ENCODE peak calls at places on chromosomes 12 and 14, in four cellular contexts. S is ELF-1, K is uterus, O is kidney tubule cell. T is an unnamed sample.

GRCh38 chr12:49954863-49955830 is 4.6 kb downstream of the AQP2 start:
- DNase-seq in S (peak), K (no peak), O (no peak), T (no peak)

GRCh38 chr12:2016862-2017723 is 12.8 kb upstream of the DCP1B start:
- DNase-seq in S (no peak), K (no peak), O (no peak), T (no peak)

GRCh38 chr12:116135209-116135930 is 142.1 kb downstream of the MED13L start:
- DNase-seq in K (no peak), O (peak), S (no peak), T (peak)

GRCh38 chr12:94873368-94874085 is 130.0 kb downstream of the NDUFA12 start:
- DNase-seq in O (peak), S (peak), K (no peak), T (no peak)

GRCh38 chr12:57164454-57164853 is 17.0 kb upstream of the LRP1-AS start:
- DNase-seq in S (no peak), K (no peak), O (no peak), T (no peak)

GRCh38 chr12:132710422-132711168 is at the start of gene PGAM5:
- DNase-seq in O (peak), S (peak), K (peak), T (peak)

GRCh38 chr12:42588981-42589464 is 523 bp downstream of the PRICKLE1 start:
- DNase-seq in O (peak), S (peak), K (peak), T (no peak)

GRCh38 chr14:54762296-54762695 is 140.3 kb downstream of the GCH1 start:
- DNase-seq in S (no peak), O (no peak), K (no peak), T (no peak)

GRCh38 chr14:59882957-59883356 is 12.4 kb upstream of the RTN1 start:
- DNase-seq in S (no peak), O (no peak), K (no peak), T (peak)

GRCh38 chr14:98945611-98946570 is 326.1 kb downstream of the BCL11B start:
- DNase-seq in K (no peak), O (no peak), S (no peak), T (no peak)

GRCh38 chr14:70779667-70780066 is 29.6 kb downstream of the MAP3K9 start:
- DNase-seq in O (no peak), K (no peak), S (no peak), T (no peak)

GRCh38 chr12:130639759-130640158 is 76.3 kb downstream of the RIMBP2 start:
- DNase-seq in K (no peak), O (peak), S (no peak), T (no peak)

GRCh38 chr12:31669020-31669419 is 9.5 kb downstream of the ETFBKMT start:
- DNase-seq in K (no peak), O (no peak), S (no peak), T (no peak)

GRCh38 chr14:55097894-55098560 is 31.0 kb upstream of the LGALS3 start:
- DNase-seq in O (peak), S (no peak), K (no peak), T (peak)

GRCh38 chr14:100842799-100843198 is 16.9 kb downstream of the MEG3 start:
- DNase-seq in K (peak), S (no peak), O (peak), T (peak)

GRCh38 chr12:112018571-112019237 is 5.5 kb downstream of the ERP29 start:
- DNase-seq in K (no peak), S (no peak), O (no peak), T (peak)

GRCh38 chr12:103819892-103820291 is 21.1 kb downstream of the NT5DC3 start:
- DNase-seq in K (no peak), S (no peak), O (no peak), T (no peak)

GRCh38 chr12:5736527-5736926 is 208.5 kb downstream of the ANO2 start:
- DNase-seq in K (no peak), O (no peak), S (no peak), T (no peak)

GRCh38 chr12:105270671-105271255 is 34.8 kb upstream of the APPL2 start:
- DNase-seq in O (no peak), S (no peak), K (no peak), T (no peak)

GRCh38 chr14:50928002-50928635 is 16.2 kb downstream of the PYGL start:
- DNase-seq in K (no peak), S (no peak), O (peak), T (no peak)

GRCh38 chr14:54881761-54882401 is 20.7 kb downstream of the GCH1 start:
- DNase-seq in S (no peak), K (no peak), O (no peak), T (no peak)

GRCh38 chr12:29425722-29426121 is 44.8 kb upstream of the ERGIC2 start:
- DNase-seq in S (no peak), O (no peak), K (no peak), T (peak)

GRCh38 chr12:120425797-120426196 is 12.1 kb upstream of the COX6A1 start:
- DNase-seq in K (no peak), S (no peak), O (no peak), T (no peak)

GRCh38 chr14:34912182-34912581 is 37.0 kb upstream of the BAZ1A start:
- DNase-seq in O (no peak), K (no peak), S (peak), T (no peak)

GRCh38 chr14:101087614-101088394 is 184.3 kb upstream of the RTL1 start:
- DNase-seq in S (no peak), O (no peak), K (no peak), T (no peak)

GRCh38 chr12:104374071-104374470 is 70.5 kb downstream of the EID3 start:
- DNase-seq in K (no peak), O (no peak), S (no peak), T (no peak)

GRCh38 chr12:104496336-104496735 is 39.6 kb downstream of the CHST11 start:
- DNase-seq in S (no peak), K (no peak), O (no peak), T (no peak)

T was measured in bronchial epithelial cell.